ENCODE peak calls at places on chromosomes 13 and 19, in ten cellular contexts. V is K562; F is right cardiac atrium; E is heart right ventricle; O is CD4-positive, CD25-positive, alpha-beta regulatory T cell; G is psoas muscle; T is CD8-positive, alpha-beta T cell; H is Panc1; C is GM12878; I is PC-3. B is an unnamed sample.

GRCh38 chr19:12778905-12779161 is 3.5 kb upstream of the HOOK2 start:
- ATAC-seq in I (no peak), O (no peak), G (no peak), C (no peak), H (no peak), F (no peak), V (no peak), T (no peak), E (no peak), B (no peak)

GRCh38 chr19:33398361-33399060 is 25.0 kb downstream of the CEBPG start:
- ATAC-seq in C (no peak), F (no peak), T (no peak), V (no peak), G (no peak), O (no peak), H (no peak), E (no peak), I (no peak), B (no peak)

GRCh38 chr13:47890146-47890814 is 110.8 kb downstream of the SUCLA2 start:
- ATAC-seq in C (no peak), T (no peak), H (no peak), F (no peak), G (no peak), I (no peak), V (peak; percentile 34), O (no peak), E (no peak), B (no peak)

GRCh38 chr13:30241537-30241936 is 65.8 kb downstream of the KATNAL1 start:
- ATAC-seq in O (no peak), V (no peak), H (no peak), E (peak; percentile 40), G (no peak), I (no peak), F (peak; percentile 25), C (peak; percentile 93), T (no peak), B (no peak)

GRCh38 chr13:84121456-84121855 is 239.2 kb upstream of the SLITRK1 start:
- ATAC-seq in T (no peak), V (no peak), I (no peak), F (no peak), G (no peak), O (no peak), E (no peak), H (no peak), C (no peak), B (no peak)

GRCh38 chr13:65445340-65445739 is 1784.8 kb downstream of the PCDH9 start:
- ATAC-seq in G (no peak), V (no peak), O (no peak), T (no peak), C (no peak), F (no peak), I (no peak), H (no peak), E (no peak), B (no peak)

GRCh38 chr13:85995788-85996418 is 196.7 kb upstream of the SLITRK6 start:
- ATAC-seq in F (no peak), O (no peak), E (no peak), G (no peak), I (no peak), V (no peak), T (no peak), H (no peak), C (peak; percentile 64), B (no peak)

GRCh38 chr19:35908010-35908441 is at the start of gene TYROBP:
- ATAC-seq in C (no peak), G (no peak), H (no peak), I (no peak), V (no peak), E (peak; percentile 52), T (no peak), O (no peak), F (peak; percentile 38), B (no peak)

GRCh38 chr13:92602560-92602959 is 624.0 kb upstream of the GPC6 start:
- ATAC-seq in G (no peak), V (no peak), I (no peak), E (no peak), T (no peak), O (no peak), H (no peak), C (no peak), F (no peak), B (no peak)

GRCh38 chr13:51804295-51805172 is 571 bp upstream of the DHRS12 start:
- ATAC-seq in T (peak; percentile 1), F (no peak), G (no peak), H (no peak), E (peak; percentile 11), I (no peak), O (no peak), C (no peak), V (no peak), B (no peak)

GRCh38 chr19:5966215-5966614 is 11.7 kb downstream of the RANBP3 start:
- ATAC-seq in G (peak; percentile 80), E (peak; percentile 16), I (no peak), H (no peak), C (no peak), F (peak; percentile 10), T (no peak), O (no peak), V (no peak), B (peak; percentile 87)

GRCh38 chr19:4987692-4988370 is 18.9 kb downstream of the KDM4B start:
- ATAC-seq in C (no peak), H (no peak), E (no peak), I (no peak), T (no peak), F (no peak), V (peak; percentile 13), O (no peak), G (no peak), B (no peak)

GRCh38 chr13:102395939-102396338 is 5.9 kb downstream of the FGF14 start:
- ATAC-seq in H (no peak), C (no peak), I (no peak), V (no peak), E (no peak), G (no peak), O (no peak), F (no peak), T (no peak), B (no peak)

GRCh38 chr13:42334329-42334706 is 62.4 kb downstream of the AKAP11 start:
- ATAC-seq in V (peak; percentile 26), C (peak; percentile 78), O (no peak), E (no peak), I (peak; percentile 25), F (no peak), T (no peak), H (no peak), G (no peak), B (no peak)

GRCh38 chr19:49387936-49388372 is at the start of gene KASH5:
- ATAC-seq in T (peak; percentile 71), E (peak; percentile 91), V (peak; percentile 65), I (no peak), F (peak; percentile 62), H (peak; percentile 51), G (peak; percentile 58), O (peak; percentile 50), C (no peak), B (peak; percentile 74)

GRCh38 chr19:32268381-32268780 is 77.0 kb upstream of the ZNF507 start:
- ATAC-seq in O (no peak), H (no peak), G (no peak), T (no peak), V (no peak), E (no peak), F (no peak), C (no peak), I (no peak), B (no peak)

GRCh38 chr19:32265991-32266390 is 79.4 kb upstream of the ZNF507 start:
- ATAC-seq in C (no peak), V (no peak), E (no peak), T (no peak), O (no peak), I (no peak), G (no peak), H (no peak), F (no peak), B (no peak)

GRCh38 chr19:32264568-32264967 is 80.8 kb upstream of the ZNF507 start:
- ATAC-seq in G (no peak), H (no peak), C (no peak), F (no peak), O (no peak), E (no peak), V (peak; percentile 72), T (no peak), I (no peak), B (no peak)

GRCh38 chr19:32269831-32270230 is 75.6 kb upstream of the ZNF507 start:
- ATAC-seq in V (no peak), T (no peak), O (no peak), F (no peak), G (no peak), H (no peak), I (no peak), C (no peak), E (no peak), B (no peak)

DNA sequence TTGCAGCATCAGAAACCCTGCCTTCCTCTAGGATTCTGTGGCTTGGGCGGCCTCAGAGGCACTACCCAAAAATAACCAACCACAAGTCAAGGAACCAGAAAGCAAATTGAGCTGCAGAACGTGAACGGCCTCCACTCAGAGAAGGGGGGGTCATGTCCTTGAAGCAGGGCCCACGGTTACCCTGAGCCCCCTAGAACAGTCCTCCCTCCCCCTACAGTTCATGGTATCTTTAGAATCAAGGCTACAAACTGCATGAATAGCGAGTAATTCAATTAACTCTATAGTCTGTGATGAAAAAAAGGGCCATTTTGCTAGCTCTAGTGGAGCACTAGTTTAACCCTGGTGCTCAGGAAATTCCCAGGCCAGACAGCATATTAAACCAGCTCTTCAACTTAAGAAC is 79.0 kb upstream of the ZNF507 start:
- ATAC-seq in I (no peak), O (no peak), T (no peak), G (no peak), H (no peak), F (no peak), C (no peak), V (no peak), E (no peak), B (no peak)
- H3K27me3 ChIP-seq in I (peaks cover 15% of the 10 kb centered on the region), O (no peaks in the 10 kb centered on the region), T (no peaks in the 10 kb centered on the region), G (no peaks in the 10 kb centered on the region), H (peaks cover 4% of the 10 kb centered on the region), F (no peaks in the 10 kb centered on the region), C (no peaks in the 10 kb centered on the region), V (peaks cover 44% of the 10 kb centered on the region), E (peaks cover 12% of the 10 kb centered on the region), B (peaks cover 21% of the 10 kb centered on the region)

GRCh38 chr13:114077938-114078335 is 54.5 kb downstream of the RASA3 start:
- ATAC-seq in I (no peak), T (no peak), F (peak; percentile 66), G (no peak), H (no peak), E (peak; percentile 51), C (no peak), O (no peak), V (no peak), B (peak; percentile 68)
- H3K4me1 ChIP-seq in I (peaks cover 15% of the 10 kb centered on the region), T (peaks cover 61% of the 10 kb centered on the region), F (no peaks in the 10 kb centered on the region), G (peaks cover 8% of the 10 kb centered on the region), H (no peaks in the 10 kb centered on the region), E (no peaks in the 10 kb centered on the region), C (no peaks in the 10 kb centered on the region), O (peaks cover 51% of the 10 kb centered on the region), V (no peaks in the 10 kb centered on the region), B (peaks cover 23% of the 10 kb centered on the region)

GRCh38 chr19:45315304-45315703 is 7.4 kb downstream of the CKM start:
- ATAC-seq in F (no peak), V (peak; percentile 35), E (no peak), G (no peak), T (no peak), I (no peak), C (no peak), O (no peak), H (no peak), B (no peak)
- H3K9me3 ChIP-seq in F (no peaks in the 10 kb centered on the region), V (no peaks in the 10 kb centered on the region), E (no peaks in the 10 kb centered on the region), G (no peaks in the 10 kb centered on the region), T (no peaks in the 10 kb centered on the region), I (no peaks in the 10 kb centered on the region), C (no peaks in the 10 kb centered on the region), O (no peaks in the 10 kb centered on the region), H (no peaks in the 10 kb centered on the region), B (no peaks in the 10 kb centered on the region)

GRCh38 chr19:11268783-11269267 is 6.5 kb upstream of the DOCK6 start:
- ATAC-seq in F (peak; percentile 87), V (peak; percentile 77), T (no peak), H (peak; percentile 32), G (peak; percentile 57), E (peak; percentile 90), I (peak; percentile 35), C (no peak), O (no peak), B (peak; percentile 88)
- H3K27me3 ChIP-seq in F (no peaks in the 10 kb centered on the region), V (peaks cover 2% of the 10 kb centered on the region), T (peaks cover 4% of the 10 kb centered on the region), H (no peaks in the 10 kb centered on the region), G (peaks cover 3% of the 10 kb centered on the region), E (no peaks in the 10 kb centered on the region), I (no peaks in the 10 kb centered on the region), C (no peaks in the 10 kb centered on the region), O (peaks cover 2% of the 10 kb centered on the region), B (no peaks in the 10 kb centered on the region)